ENCODE peak calls at places on chromosomes 7 and 10, in nine cellular contexts. One of them, this sample, is unnamed.
A peak's percentile ranks its signal among the peaks of the same experiment; 100 is the strongest.

GRCh38 chr7:156140447-156140846 is 328.2 kb upstream of the SHH start:
- DNase-seq in sigmoid colon: no peak
- DNase-seq in IMR-90: no peak
- DNase-seq in aorta: no peak
- DNase-seq in GM12878: no peak
- DNase-seq in hepatocyte: no peak
- DNase-seq in suprapubic skin: no peak
- DNase-seq in CD8-positive, alpha-beta memory T cell: no peak
- DNase-seq in esophagus squamous epithelium: no peak
- DNase-seq in this sample: no peak

GRCh38 chr10:22693371-22693784 is 21.0 kb downstream of the PIP4K2A start:
- DNase-seq in esophagus squamous epithelium: no peak
- DNase-seq in CD8-positive, alpha-beta memory T cell: no peak
- DNase-seq in suprapubic skin: no peak
- DNase-seq in IMR-90: peak; percentile 84
- DNase-seq in sigmoid colon: no peak
- DNase-seq in aorta: no peak
- DNase-seq in hepatocyte: no peak
- DNase-seq in GM12878: no peak
- DNase-seq in this sample: no peak

GRCh38 chr7:101901661-101902491 is 84.5 kb downstream of the CUX1 start:
- DNase-seq in CD8-positive, alpha-beta memory T cell: no peak
- DNase-seq in esophagus squamous epithelium: no peak
- DNase-seq in aorta: no peak
- DNase-seq in sigmoid colon: no peak
- DNase-seq in hepatocyte: no peak
- DNase-seq in suprapubic skin: no peak
- DNase-seq in IMR-90: peak; percentile 69
- DNase-seq in GM12878: no peak
- DNase-seq in this sample: no peak

GRCh38 chr10:13056461-13057077 is 43.4 kb upstream of the OPTN start:
- DNase-seq in hepatocyte: peak; percentile 50
- DNase-seq in IMR-90: peak; percentile 16
- DNase-seq in suprapubic skin: no peak
- DNase-seq in esophagus squamous epithelium: no peak
- DNase-seq in sigmoid colon: no peak
- DNase-seq in aorta: no peak
- DNase-seq in GM12878: no peak
- DNase-seq in CD8-positive, alpha-beta memory T cell: no peak
- DNase-seq in this sample: no peak

GRCh38 chr10:98361131-98361633 is 53.8 kb downstream of the PYROXD2 start:
- DNase-seq in IMR-90: peak; percentile 100
- DNase-seq in CD8-positive, alpha-beta memory T cell: no peak
- DNase-seq in hepatocyte: peak; percentile 87
- DNase-seq in sigmoid colon: peak; percentile 89
- DNase-seq in suprapubic skin: peak; percentile 94
- DNase-seq in GM12878: peak; percentile 68
- DNase-seq in aorta: peak; percentile 92
- DNase-seq in esophagus squamous epithelium: peak; percentile 6
- DNase-seq in this sample: peak; percentile 95

GRCh38 chr7:29556405-29557195 is 7.0 kb upstream of the PRR15 start:
- DNase-seq in aorta: no peak
- DNase-seq in hepatocyte: no peak
- DNase-seq in suprapubic skin: no peak
- DNase-seq in IMR-90: no peak
- DNase-seq in CD8-positive, alpha-beta memory T cell: no peak
- DNase-seq in sigmoid colon: no peak
- DNase-seq in GM12878: no peak
- DNase-seq in esophagus squamous epithelium: no peak
- DNase-seq in this sample: no peak

GRCh38 chr7:22587322-22587721 is 87.3 kb upstream of the STEAP1B start:
- DNase-seq in aorta: no peak
- DNase-seq in IMR-90: no peak
- DNase-seq in hepatocyte: no peak
- DNase-seq in esophagus squamous epithelium: no peak
- DNase-seq in CD8-positive, alpha-beta memory T cell: no peak
- DNase-seq in sigmoid colon: no peak
- DNase-seq in GM12878: no peak
- DNase-seq in suprapubic skin: no peak
- DNase-seq in this sample: no peak

GRCh38 chr10:117186832-117187615 is 10.3 kb upstream of the KCNK18 start:
- DNase-seq in hepatocyte: no peak
- DNase-seq in sigmoid colon: peak; percentile 0
- DNase-seq in IMR-90: peak; percentile 7
- DNase-seq in aorta: no peak
- DNase-seq in CD8-positive, alpha-beta memory T cell: no peak
- DNase-seq in esophagus squamous epithelium: no peak
- DNase-seq in suprapubic skin: no peak
- DNase-seq in GM12878: no peak
- DNase-seq in this sample: no peak

GRCh38 chr7:30710669-30711068 is 28.4 kb upstream of the CRHR2 start:
- DNase-seq in IMR-90: no peak
- DNase-seq in aorta: peak; percentile 75
- DNase-seq in CD8-positive, alpha-beta memory T cell: no peak
- DNase-seq in suprapubic skin: no peak
- DNase-seq in hepatocyte: no peak
- DNase-seq in GM12878: no peak
- DNase-seq in sigmoid colon: no peak
- DNase-seq in esophagus squamous epithelium: no peak
- DNase-seq in this sample: peak; percentile 85

GRCh38 chr7:113404245-113404644 is 285.9 kb upstream of the SMIM30 start:
- DNase-seq in esophagus squamous epithelium: no peak
- DNase-seq in CD8-positive, alpha-beta memory T cell: no peak
- DNase-seq in sigmoid colon: no peak
- DNase-seq in aorta: no peak
- DNase-seq in suprapubic skin: no peak
- DNase-seq in GM12878: no peak
- DNase-seq in IMR-90: no peak
- DNase-seq in hepatocyte: no peak
- DNase-seq in this sample: no peak

GRCh38 chr7:98284335-98285036 is 3.0 kb downstream of the BRI3 start:
- DNase-seq in GM12878: no peak
- DNase-seq in sigmoid colon: peak; percentile 88
- DNase-seq in IMR-90: peak; percentile 42
- DNase-seq in suprapubic skin: no peak
- DNase-seq in esophagus squamous epithelium: no peak
- DNase-seq in hepatocyte: peak; percentile 62
- DNase-seq in aorta: peak; percentile 93
- DNase-seq in CD8-positive, alpha-beta memory T cell: no peak
- DNase-seq in this sample: peak; percentile 95

GRCh38 chr10:119348516-119349240 is 141.3 kb downstream of the GRK5 start:
- DNase-seq in esophagus squamous epithelium: no peak
- DNase-seq in IMR-90: peak; percentile 54
- DNase-seq in GM12878: no peak
- DNase-seq in sigmoid colon: peak; percentile 77
- DNase-seq in suprapubic skin: no peak
- DNase-seq in CD8-positive, alpha-beta memory T cell: no peak
- DNase-seq in aorta: peak; percentile 69
- DNase-seq in hepatocyte: no peak
- DNase-seq in this sample: no peak

GRCh38 chr7:98240961-98241673 is 10.9 kb downstream of the TECPR1 start:
- DNase-seq in sigmoid colon: no peak
- DNase-seq in suprapubic skin: no peak
- DNase-seq in IMR-90: peak; percentile 28
- DNase-seq in aorta: peak; percentile 75
- DNase-seq in esophagus squamous epithelium: no peak
- DNase-seq in GM12878: no peak
- DNase-seq in hepatocyte: peak; percentile 59
- DNase-seq in CD8-positive, alpha-beta memory T cell: no peak
- DNase-seq in this sample: no peak

GRCh38 chr10:35442592-35442991 is 106.3 kb downstream of the CCNY start:
- DNase-seq in esophagus squamous epithelium: no peak
- DNase-seq in suprapubic skin: no peak
- DNase-seq in GM12878: no peak
- DNase-seq in IMR-90: no peak
- DNase-seq in sigmoid colon: no peak
- DNase-seq in aorta: no peak
- DNase-seq in hepatocyte: no peak
- DNase-seq in CD8-positive, alpha-beta memory T cell: no peak
- DNase-seq in this sample: no peak

GRCh38 chr7:81161459-81162075 is 242.7 kb upstream of the SEMA3C start:
- DNase-seq in GM12878: no peak
- DNase-seq in hepatocyte: peak; percentile 58
- DNase-seq in CD8-positive, alpha-beta memory T cell: no peak
- DNase-seq in esophagus squamous epithelium: no peak
- DNase-seq in sigmoid colon: peak; percentile 66
- DNase-seq in suprapubic skin: no peak
- DNase-seq in IMR-90: peak; percentile 98
- DNase-seq in aorta: no peak
- DNase-seq in this sample: no peak
- H3K27ac ChIP-seq in GM12878: no peak overlapping the region
- H3K27ac ChIP-seq in hepatocyte: peak overlapping the region; percentile 28
- H3K27ac ChIP-seq in CD8-positive, alpha-beta memory T cell: no peak overlapping the region
- H3K27ac ChIP-seq in esophagus squamous epithelium: no peak overlapping the region
- H3K27ac ChIP-seq in sigmoid colon: no peak overlapping the region
- H3K27ac ChIP-seq in suprapubic skin: no peak overlapping the region
- H3K27ac ChIP-seq in IMR-90: peak overlapping the region; percentile 9
- H3K27ac ChIP-seq in aorta: no peak overlapping the region
- H3K27ac ChIP-seq in this sample: no peak overlapping the region

GRCh38 chr7:8581842-8582241 is 148.4 kb downstream of the NXPH1 start:
- DNase-seq in esophagus squamous epithelium: no peak
- DNase-seq in suprapubic skin: no peak
- DNase-seq in CD8-positive, alpha-beta memory T cell: no peak
- DNase-seq in sigmoid colon: no peak
- DNase-seq in IMR-90: no peak
- DNase-seq in aorta: no peak
- DNase-seq in hepatocyte: no peak
- DNase-seq in GM12878: no peak
- DNase-seq in this sample: no peak
- H3K27ac ChIP-seq in esophagus squamous epithelium: no peak overlapping the region
- H3K27ac ChIP-seq in suprapubic skin: no peak overlapping the region
- H3K27ac ChIP-seq in CD8-positive, alpha-beta memory T cell: no peak overlapping the region
- H3K27ac ChIP-seq in sigmoid colon: no peak overlapping the region
- H3K27ac ChIP-seq in IMR-90: no peak overlapping the region
- H3K27ac ChIP-seq in aorta: no peak overlapping the region
- H3K27ac ChIP-seq in hepatocyte: no peak overlapping the region
- H3K27ac ChIP-seq in GM12878: no peak overlapping the region
- H3K27ac ChIP-seq in this sample: no peak overlapping the region

GRCh38 chr7:143391462-143392404 is 10.6 kb downstream of the ZYX start:
- DNase-seq in aorta: peak; percentile 96
- DNase-seq in hepatocyte: no peak
- DNase-seq in esophagus squamous epithelium: no peak
- DNase-seq in CD8-positive, alpha-beta memory T cell: no peak
- DNase-seq in GM12878: no peak
- DNase-seq in suprapubic skin: no peak
- DNase-seq in sigmoid colon: peak; percentile 91
- DNase-seq in IMR-90: peak; percentile 85
- DNase-seq in this sample: peak; percentile 88

GRCh38 chr7:143390098-143390772 is 9.1 kb downstream of the ZYX start:
- DNase-seq in IMR-90: no peak
- DNase-seq in CD8-positive, alpha-beta memory T cell: no peak
- DNase-seq in esophagus squamous epithelium: no peak
- DNase-seq in sigmoid colon: no peak
- DNase-seq in aorta: peak; percentile 68
- DNase-seq in suprapubic skin: no peak
- DNase-seq in GM12878: no peak
- DNase-seq in hepatocyte: no peak
- DNase-seq in this sample: no peak

GRCh38 chr7:143389316-143390097 is 8.4 kb downstream of the ZYX start:
- DNase-seq in GM12878: no peak
- DNase-seq in aorta: peak; percentile 70
- DNase-seq in hepatocyte: no peak
- DNase-seq in esophagus squamous epithelium: no peak
- DNase-seq in IMR-90: no peak
- DNase-seq in suprapubic skin: no peak
- DNase-seq in sigmoid colon: peak; percentile 67
- DNase-seq in CD8-positive, alpha-beta memory T cell: no peak
- DNase-seq in this sample: peak; percentile 63

GRCh38 chr7:143392875-143393266 is 11.7 kb downstream of the ZYX start:
- DNase-seq in aorta: no peak
- DNase-seq in CD8-positive, alpha-beta memory T cell: no peak
- DNase-seq in GM12878: no peak
- DNase-seq in suprapubic skin: no peak
- DNase-seq in esophagus squamous epithelium: no peak
- DNase-seq in hepatocyte: no peak
- DNase-seq in sigmoid colon: no peak
- DNase-seq in IMR-90: no peak
- DNase-seq in this sample: no peak

DNA sequence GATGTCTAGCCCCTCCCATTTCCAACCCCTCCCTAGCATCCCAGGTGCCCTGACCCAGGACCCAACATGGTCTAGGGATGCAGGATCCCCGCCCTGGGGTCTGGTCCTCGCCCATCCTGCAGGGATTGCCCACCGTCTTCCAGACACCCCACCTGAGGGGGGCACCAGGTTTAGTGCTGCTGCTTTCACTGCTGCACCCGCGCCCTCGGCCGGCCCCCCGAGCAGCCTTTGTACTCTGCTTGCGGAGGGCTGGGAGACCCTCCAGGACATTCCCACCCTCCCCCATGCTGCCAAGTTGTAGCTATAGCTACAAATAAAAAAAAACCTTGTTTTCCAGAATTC is 9.6 kb downstream of the ZYX start:
- DNase-seq in aorta: peak; percentile 72
- DNase-seq in GM12878: no peak
- DNase-seq in IMR-90: no peak
- DNase-seq in hepatocyte: no peak
- DNase-seq in esophagus squamous epithelium: no peak
- DNase-seq in sigmoid colon: peak; percentile 64
- DNase-seq in suprapubic skin: no peak
- DNase-seq in CD8-positive, alpha-beta memory T cell: no peak
- DNase-seq in this sample: no peak
- H3K27ac ChIP-seq in aorta: peak overlapping the region; percentile 37
- H3K27ac ChIP-seq in GM12878: no peak overlapping the region
- H3K27ac ChIP-seq in IMR-90: no peak overlapping the region
- H3K27ac ChIP-seq in hepatocyte: no peak overlapping the region
- H3K27ac ChIP-seq in esophagus squamous epithelium: peak overlapping the region; percentile 70
- H3K27ac ChIP-seq in sigmoid colon: peak overlapping the region; percentile 100
- H3K27ac ChIP-seq in suprapubic skin: peak overlapping the region; percentile 82
- H3K27ac ChIP-seq in CD8-positive, alpha-beta memory T cell: no peak overlapping the region
- H3K27ac ChIP-seq in this sample: peak overlapping the region; percentile 96

DNA sequence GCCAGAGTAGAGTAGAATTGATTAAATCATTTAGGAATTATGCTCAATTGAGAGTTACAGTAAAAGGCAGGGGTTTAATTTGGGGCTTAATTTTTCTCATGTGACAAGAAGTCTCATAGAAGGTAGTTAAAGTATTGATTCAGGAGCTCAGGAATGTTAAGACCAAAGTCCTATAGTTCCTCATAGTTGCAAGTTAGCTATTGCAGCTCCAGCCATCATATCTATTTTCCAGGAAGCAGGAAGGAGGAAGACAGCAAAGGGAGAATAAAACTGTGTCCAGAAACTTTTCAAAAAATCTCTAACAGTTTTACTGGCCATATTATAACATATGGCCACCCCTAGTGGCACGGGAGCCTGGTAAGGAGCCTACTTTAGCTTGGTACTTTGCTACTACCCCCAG is 97.0 kb upstream of the RPA3 start:
- DNase-seq in hepatocyte: no peak
- DNase-seq in suprapubic skin: no peak
- DNase-seq in IMR-90: no peak
- DNase-seq in sigmoid colon: no peak
- DNase-seq in aorta: no peak
- DNase-seq in CD8-positive, alpha-beta memory T cell: no peak
- DNase-seq in esophagus squamous epithelium: no peak
- DNase-seq in GM12878: no peak
- DNase-seq in this sample: no peak
- H3K27ac ChIP-seq in hepatocyte: peak overlapping the region; percentile 43
- H3K27ac ChIP-seq in suprapubic skin: no peak overlapping the region
- H3K27ac ChIP-seq in IMR-90: no peak overlapping the region
- H3K27ac ChIP-seq in sigmoid colon: no peak overlapping the region
- H3K27ac ChIP-seq in aorta: no peak overlapping the region
- H3K27ac ChIP-seq in CD8-positive, alpha-beta memory T cell: no peak overlapping the region
- H3K27ac ChIP-seq in esophagus squamous epithelium: no peak overlapping the region
- H3K27ac ChIP-seq in GM12878: no peak overlapping the region
- H3K27ac ChIP-seq in this sample: no peak overlapping the region

GRCh38 chr7:75889223-75889825 is 10.5 kb downstream of the RHBDD2 start:
- DNase-seq in IMR-90: no peak
- DNase-seq in aorta: no peak
- DNase-seq in CD8-positive, alpha-beta memory T cell: no peak
- DNase-seq in esophagus squamous epithelium: no peak
- DNase-seq in hepatocyte: no peak
- DNase-seq in GM12878: no peak
- DNase-seq in sigmoid colon: no peak
- DNase-seq in suprapubic skin: no peak
- DNase-seq in this sample: no peak
- H3K27ac ChIP-seq in IMR-90: no peak overlapping the region
- H3K27ac ChIP-seq in aorta: no peak overlapping the region
- H3K27ac ChIP-seq in CD8-positive, alpha-beta memory T cell: no peak overlapping the region
- H3K27ac ChIP-seq in esophagus squamous epithelium: no peak overlapping the region
- H3K27ac ChIP-seq in hepatocyte: no peak overlapping the region
- H3K27ac ChIP-seq in GM12878: no peak overlapping the region
- H3K27ac ChIP-seq in sigmoid colon: no peak overlapping the region
- H3K27ac ChIP-seq in suprapubic skin: peak overlapping the region; percentile 42
- H3K27ac ChIP-seq in this sample: no peak overlapping the region

This sample was measured in tibial artery.